ENCODE peak calls at places on chromosomes 6 and 20, in four cellular contexts. R is GM12891, Q is K562, X is GM12878. F is an unnamed sample.
A peak's percentile ranks its signal among the peaks of the same experiment; 100 is the strongest.

GRCh38 chr6:113825776-113826175 is 31.4 kb upstream of the MARCKS start:
- DNase-seq in Q (no peak), X (no peak), R (no peak), F (no peak)

GRCh38 chr6:29926795-29927427 is 15.4 kb upstream of the HLA-A start:
- DNase-seq in Q (no peak), X (no peak), R (peak; percentile 41), F (no peak)

GRCh38 chr6:73309534-73309783 is 44.6 kb downstream of the DPPA5 start:
- DNase-seq in X (no peak), R (no peak), Q (no peak), F (peak; percentile 9)

GRCh38 chr20:48630342-48631075 is 197.3 kb downstream of the PREX1 start:
- DNase-seq in Q (no peak), X (no peak), R (no peak), F (no peak)

GRCh38 chr6:102028173-102028572 is 634.7 kb downstream of the GRIK2 start:
- DNase-seq in Q (no peak), R (no peak), X (no peak), F (no peak)

GRCh38 chr6:73537677-73538076 is 16.8 kb upstream of the EEF1A1 start:
- DNase-seq in Q (no peak), X (no peak), R (no peak), F (no peak)

GRCh38 chr6:15387118-15387517 is 141.2 kb downstream of the JARID2 start:
- DNase-seq in Q (no peak), X (no peak), R (no peak), F (no peak)

GRCh38 chr6:31204751-31205145 is 34.3 kb upstream of the POU5F1 start:
- DNase-seq in X (no peak), R (no peak), Q (no peak), F (no peak)

GRCh38 chr6:159952289-159953005 is 16.4 kb upstream of the IGF2R start:
- DNase-seq in X (no peak), Q (no peak), R (no peak), F (no peak)

GRCh38 chr20:49276201-49276894 is 1.5 kb downstream of the ZNFX1 start:
- DNase-seq in R (no peak), Q (peak; percentile 30), X (no peak), F (peak; percentile 56)

GRCh38 chr6:35327349-35328027 is 14.9 kb upstream of the PPARD start:
- DNase-seq in X (no peak), Q (peak; percentile 73), R (no peak), F (peak; percentile 87)

GRCh38 chr6:439681-440167 is 48.2 kb downstream of the IRF4 start:
- DNase-seq in X (no peak), R (no peak), Q (no peak), F (no peak)

GRCh38 chr20:36474563-36474962 is 66.8 kb upstream of the MYL9 start:
- DNase-seq in R (no peak), Q (no peak), X (no peak), F (no peak)

GRCh38 chr20:25533920-25534700 is 51.2 kb downstream of the NINL start:
- DNase-seq in R (no peak), Q (no peak), X (no peak), F (no peak)
- TF ChIP-seq SPI1 in R (no peak), Q (no peak), X (no peak), F (no peak)

DNA sequence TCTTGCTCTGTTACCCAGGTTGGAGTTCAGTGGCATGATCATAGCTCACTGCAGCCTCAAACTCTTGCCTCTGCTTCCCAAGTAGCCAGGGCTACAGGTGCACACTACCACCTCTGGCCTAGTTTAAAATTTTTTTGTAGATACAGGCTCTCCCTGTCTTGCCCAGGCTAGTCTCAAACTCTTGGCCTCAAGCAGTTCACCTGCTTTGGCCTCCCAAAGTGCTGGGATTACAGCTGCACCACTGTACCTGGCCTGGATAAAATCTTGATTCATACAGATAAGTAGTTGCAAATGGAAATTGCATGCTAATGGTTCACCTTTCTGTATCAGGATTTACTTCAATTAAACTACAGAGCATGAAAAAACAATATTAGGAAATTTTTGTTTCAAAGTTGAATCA is 4.2 kb downstream of the CD2AP start:
- DNase-seq in Q (no peak), R (no peak), X (no peak), F (no peak)
- TF ChIP-seq SPI1 in Q (no peak), R (no peak), X (no peak), F (no peak)

GRCh38 chr6:76448109-76448508 is 375.6 kb upstream of the IMPG1 start:
- DNase-seq in Q (no peak), R (no peak), X (no peak), F (no peak)

GRCh38 chr6:76453270-76453669 is 380.8 kb upstream of the IMPG1 start:
- DNase-seq in X (no peak), Q (no peak), R (no peak), F (no peak)

DNA sequence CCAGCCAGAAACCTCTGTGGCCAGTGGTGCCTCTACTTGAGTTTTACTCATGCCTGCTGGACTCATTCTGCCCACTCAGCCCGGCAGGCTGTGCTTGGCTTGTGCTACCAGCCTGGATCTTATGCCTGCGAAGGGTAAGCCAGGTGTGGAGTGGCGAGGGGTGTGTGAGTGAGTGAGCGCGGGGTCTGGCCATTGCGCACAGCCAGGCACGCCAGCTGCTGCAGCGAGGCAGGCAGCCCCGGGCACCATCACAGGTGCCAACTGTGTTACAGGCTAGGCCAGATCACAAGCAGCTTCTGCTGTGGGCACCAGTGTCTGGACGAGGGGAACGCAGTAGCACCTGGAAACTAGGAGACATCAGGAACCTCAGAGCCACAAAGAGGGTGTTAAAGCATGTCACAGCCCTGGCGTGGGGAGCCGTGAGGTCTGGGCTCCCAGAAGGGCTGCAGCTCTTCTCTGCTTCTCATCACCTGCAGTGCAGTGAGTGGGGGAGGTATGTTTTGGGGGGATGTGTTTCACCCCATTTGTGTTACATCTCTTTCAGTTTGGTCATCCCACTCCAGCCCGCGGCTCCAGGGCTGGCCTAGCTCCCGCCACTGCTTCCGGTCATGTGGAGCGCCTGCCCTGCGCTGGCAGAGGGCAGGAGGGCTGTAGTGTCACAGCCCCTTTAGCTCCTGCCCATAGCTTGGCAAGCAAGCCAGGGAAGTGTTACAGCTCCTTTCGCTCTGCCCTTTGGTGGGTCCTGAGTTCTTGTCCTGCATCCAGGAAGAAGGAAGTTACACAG is 379.7 kb upstream of the IMPG1 start:
- DNase-seq in X (no peak), Q (no peak), R (no peak), F (no peak)
- TF ChIP-seq SPI1 in X (no peak), Q (no peak), R (no peak), F (no peak)

DNA sequence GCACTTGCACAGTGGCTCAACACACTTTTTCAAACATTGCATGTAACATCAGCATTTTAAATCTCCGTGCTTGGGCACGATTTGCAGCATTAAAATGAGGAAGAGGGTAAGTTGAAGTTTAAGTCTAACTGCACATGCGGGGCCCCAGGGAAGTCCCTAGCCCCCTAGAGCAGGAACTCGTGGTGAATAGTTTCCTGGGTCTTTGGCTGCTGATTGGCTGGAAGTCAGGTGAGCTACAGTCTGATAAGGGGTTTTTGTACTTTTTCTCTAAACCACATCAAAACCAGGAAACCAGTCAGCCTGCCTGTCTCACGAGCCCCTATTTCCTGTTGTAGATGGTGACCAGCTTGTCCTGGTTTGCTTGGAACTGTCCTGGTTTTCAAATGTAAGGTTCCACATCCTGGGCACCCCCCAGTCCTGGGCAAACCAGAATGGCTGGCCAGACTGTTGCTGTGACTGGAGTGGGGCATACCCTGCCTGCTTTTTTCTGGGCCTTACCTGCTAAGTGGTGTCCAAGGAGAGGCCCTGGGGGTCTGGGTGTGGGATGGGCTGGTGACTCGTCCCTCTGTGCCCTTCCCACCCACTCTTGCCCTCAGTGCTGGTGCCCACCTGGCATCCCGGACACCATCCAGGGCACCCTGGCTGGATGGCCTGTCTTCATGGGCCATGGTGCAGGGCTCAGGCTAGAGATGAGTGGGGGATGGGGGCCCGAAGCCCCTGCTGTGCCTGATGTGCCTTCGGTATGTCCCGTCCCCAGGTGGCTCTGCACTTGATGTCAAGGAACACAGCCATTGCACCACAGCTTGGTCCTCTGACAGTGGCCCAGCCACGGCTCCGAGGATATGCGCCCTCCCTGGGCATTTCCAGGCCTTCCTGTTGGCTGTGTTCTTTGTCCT is 31.8 kb downstream of the SUN5 start:
- DNase-seq in R (peak; percentile 73), X (peak; percentile 91), Q (peak; percentile 43), F (peak; percentile 91)
- TF ChIP-seq SPI1 in R (peak; percentile 93), X (peak; percentile 93), Q (peak; percentile 37), F (peak; percentile 89)

DNA sequence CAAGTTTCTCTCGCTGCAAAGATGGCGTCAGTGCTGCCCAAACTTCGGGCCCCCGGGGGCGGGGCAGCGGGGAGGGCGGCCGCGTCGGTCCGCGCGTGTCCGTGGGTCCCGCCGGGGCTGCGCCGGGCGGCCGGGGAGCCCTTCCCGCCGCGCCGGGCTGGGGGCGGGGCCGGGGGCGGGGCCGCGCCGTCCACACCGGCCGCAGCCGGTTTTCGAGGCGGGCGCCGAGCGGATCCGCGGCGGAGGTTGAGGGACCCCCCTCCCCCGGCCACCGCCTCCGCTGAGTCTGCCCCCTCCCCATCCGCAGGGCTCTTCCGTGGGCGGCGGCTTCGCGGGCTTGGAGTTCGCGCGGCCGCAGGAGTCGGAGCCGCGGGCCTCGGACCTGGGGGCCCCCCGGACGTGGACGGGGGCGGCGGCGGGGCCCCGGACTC is 509 bp downstream of the SLC2A4RG start:
- DNase-seq in Q (peak; percentile 82), X (no peak), R (no peak), F (peak; percentile 38)
- TF ChIP-seq SPI1 in Q (no peak), X (no peak), R (no peak), F (no peak)

DNA sequence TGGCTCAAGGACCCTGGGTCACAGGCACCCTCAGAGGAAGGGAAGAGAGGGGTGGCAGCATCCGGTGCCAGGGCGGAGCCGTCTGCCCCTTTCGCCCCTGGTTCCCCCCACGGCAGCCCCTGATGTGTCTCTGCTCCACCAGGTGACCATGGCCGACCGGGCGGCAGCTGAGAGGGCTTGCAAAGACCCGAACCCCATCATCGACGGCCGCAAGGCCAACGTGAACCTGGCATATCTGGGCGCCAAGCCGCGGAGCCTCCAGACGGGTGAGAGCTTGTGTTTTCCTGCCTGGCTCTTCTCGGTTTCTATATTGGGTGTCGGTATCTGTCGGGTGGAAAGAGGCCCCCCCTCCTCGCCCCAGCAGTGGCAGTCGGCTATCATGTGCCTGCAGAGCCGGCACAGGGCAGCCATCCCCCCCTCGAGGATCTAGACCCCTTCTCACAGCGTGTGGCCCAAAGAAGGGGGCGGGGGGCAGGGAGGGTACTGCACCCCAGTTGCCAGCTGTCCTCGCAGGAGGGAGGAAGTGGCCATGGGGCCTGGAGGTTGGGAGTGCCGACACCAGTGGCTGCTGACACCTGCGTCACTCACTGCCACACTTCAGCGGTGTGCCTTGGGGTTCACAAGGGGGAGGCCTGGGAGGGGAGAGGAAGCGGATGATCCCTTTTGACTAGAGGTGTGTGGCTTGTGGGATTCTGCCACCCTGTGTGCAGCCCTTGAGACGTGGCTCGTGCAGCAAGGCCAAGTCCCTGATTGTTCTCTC is 1.5 kb downstream of the RBM38 start:
- DNase-seq in X (no peak), R (no peak), Q (peak; percentile 37), F (peak; percentile 64)
- TF ChIP-seq SPI1 in X (peak; percentile 80), R (peak; percentile 69), Q (peak; percentile 66), F (peak; percentile 83)

DNA sequence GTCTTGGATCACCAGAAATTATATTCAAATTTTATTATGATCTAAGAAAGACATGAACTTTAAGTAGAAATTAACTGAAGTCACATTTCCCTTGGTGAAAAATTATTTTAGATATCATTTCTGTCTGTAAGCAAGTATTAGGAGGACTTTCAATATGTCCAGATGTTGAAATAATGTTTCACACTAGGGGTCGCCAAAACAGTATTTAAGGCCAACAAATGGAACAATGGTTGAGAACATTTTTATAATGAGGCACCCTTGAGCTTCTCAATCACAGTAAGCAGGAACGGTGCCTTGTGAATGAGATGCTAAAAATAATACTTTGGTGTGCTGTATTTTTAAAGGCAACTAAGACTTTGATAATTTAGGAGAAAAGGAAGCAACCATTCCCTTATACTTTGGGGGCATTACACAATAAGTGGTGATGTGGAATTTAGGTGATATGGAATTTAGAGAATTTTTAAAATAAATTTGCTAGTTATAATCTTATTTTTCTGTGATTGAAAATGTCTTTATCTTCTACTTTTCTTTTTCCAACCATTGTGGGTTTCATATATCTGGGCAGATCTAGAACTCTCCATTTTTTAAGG is 9.6 kb upstream of the SF3B5 start:
- DNase-seq in Q (peak; percentile 67), R (no peak), X (peak; percentile 53), F (peak; percentile 70)
- TF ChIP-seq SPI1 in Q (no peak), R (no peak), X (no peak), F (no peak)

F was measured in HL-60.